ENCODE peak calls at places on chromosomes 6 and 20, in six cellular contexts. B is MM.1S, W is endothelial cell, Z is B cell, G is H1, Q is WTC11. L is an unnamed sample.

GRCh38 chr20:12056836-12057235 is 139.1 kb downstream of the BTBD3 start:
- DNase-seq in B (no peak), W (no peak), Z (no peak), G (no peak), Q (no peak), L (no peak)

GRCh38 chr6:141421378-141421777 is 711.3 kb upstream of the GJE1 start:
- DNase-seq in B (no peak), W (no peak), Z (no peak), G (no peak), Q (no peak), L (no peak)

GRCh38 chr20:10502098-10502526 is 67.0 kb downstream of the SLX4IP start:
- DNase-seq in B (no peak), W (no peak), Z (no peak), G (no peak), Q (no peak), L (no peak)

GRCh38 chr6:35164277-35164676 is 23.1 kb upstream of the TCP11 start:
- DNase-seq in B (no peak), W (no peak), Z (no peak), G (no peak), Q (no peak), L (no peak)

GRCh38 chr6:153085239-153085638 is 45.8 kb downstream of the RGS17 start:
- DNase-seq in B (no peak), W (no peak), Z (no peak), G (no peak), Q (no peak), L (no peak)

GRCh38 chr6:48147101-48147500 is 36.1 kb upstream of the PTCHD4 start:
- DNase-seq in B (no peak), W (no peak), Z (no peak), G (no peak), Q (no peak), L (no peak)

GRCh38 chr6:22363166-22363965 is 66.5 kb upstream of the PRL start:
- DNase-seq in B (no peak), W (no peak), Z (no peak), G (no peak), Q (no peak), L (no peak)

GRCh38 chr6:134080171-134080795 is 27.9 kb upstream of the SLC2A12 start:
- DNase-seq in B (peak), W (no peak), Z (no peak), G (no peak), Q (no peak), L (no peak)

GRCh38 chr6:22113046-22113766 is 183.6 kb downstream of the PRL start:
- DNase-seq in B (no peak), W (no peak), Z (no peak), G (no peak), Q (no peak), L (no peak)

GRCh38 chr20:63625771-63626423 is 1.0 kb downstream of the GMEB2 start:
- DNase-seq in B (peak), W (peak), Z (peak), G (no peak), Q (no peak), L (peak)

GRCh38 chr6:17167327-17167979 is 65.6 kb downstream of the STMND1 start:
- DNase-seq in B (no peak), W (peak), Z (no peak), G (peak), Q (peak), L (no peak)

GRCh38 chr6:5173862-5174643 is 86.7 kb downstream of the LYRM4 start:
- DNase-seq in B (peak), W (no peak), Z (no peak), G (no peak), Q (no peak), L (peak)

GRCh38 chr6:164097557-164098398 is 683.3 kb downstream of the QKI start:
- DNase-seq in B (no peak), W (peak), Z (no peak), G (no peak), Q (peak), L (no peak)

GRCh38 chr20:37979021-37979985 is 54.0 kb downstream of the TTI1 start:
- DNase-seq in B (no peak), W (no peak), Z (no peak), G (no peak), Q (no peak), L (no peak)
- TF ChIP-seq CTCF in B (no peak), W (no peak), Z (no peak), G (peak), Q (no peak), L (no peak)

DNA sequence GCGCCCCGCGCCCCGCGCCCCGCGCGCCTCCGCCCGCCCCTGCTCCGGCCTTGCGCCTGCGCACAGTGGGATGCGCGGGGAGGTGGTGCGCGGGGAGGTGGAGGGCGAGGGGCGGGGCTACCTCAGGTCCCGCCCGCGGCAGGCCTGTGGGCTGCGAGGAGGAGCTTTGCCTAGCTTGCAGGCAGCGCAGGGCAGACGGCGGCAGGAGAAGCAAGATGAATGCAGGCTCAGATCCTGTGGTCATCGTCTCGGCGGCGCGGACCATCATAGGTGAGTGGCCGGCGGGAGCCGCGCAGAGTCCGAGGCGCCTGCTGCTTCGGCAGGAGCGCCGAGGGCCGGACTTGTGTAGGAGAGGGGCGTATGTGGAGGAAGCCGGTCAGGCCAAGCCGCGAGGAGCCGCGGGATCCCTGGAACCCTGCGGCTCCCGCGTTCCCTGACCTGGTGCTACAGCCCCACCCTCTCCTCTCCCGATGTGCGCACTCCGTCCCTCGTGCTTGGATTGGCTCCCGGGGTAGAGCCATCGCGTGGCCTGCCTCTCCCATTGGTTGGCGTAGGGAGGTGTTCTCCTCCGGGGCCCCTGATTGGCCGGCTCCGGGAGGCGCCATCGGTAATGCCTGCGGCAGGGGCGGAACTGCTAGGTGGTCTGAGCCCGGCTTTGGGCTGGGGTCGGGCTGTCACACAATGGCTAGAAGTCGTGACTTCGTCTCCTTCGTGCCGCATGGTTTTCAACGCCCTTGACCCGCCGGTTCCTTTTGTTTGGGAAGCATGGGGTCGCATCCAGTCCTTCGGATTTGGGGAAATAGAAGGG is at the start of gene ACAT2:
- DNase-seq in B (peak), W (peak), Z (peak), G (peak), Q (peak), L (peak)
- TF ChIP-seq CTCF in B (no peak), W (no peak), Z (no peak), G (no peak), Q (no peak), L (no peak)

DNA sequence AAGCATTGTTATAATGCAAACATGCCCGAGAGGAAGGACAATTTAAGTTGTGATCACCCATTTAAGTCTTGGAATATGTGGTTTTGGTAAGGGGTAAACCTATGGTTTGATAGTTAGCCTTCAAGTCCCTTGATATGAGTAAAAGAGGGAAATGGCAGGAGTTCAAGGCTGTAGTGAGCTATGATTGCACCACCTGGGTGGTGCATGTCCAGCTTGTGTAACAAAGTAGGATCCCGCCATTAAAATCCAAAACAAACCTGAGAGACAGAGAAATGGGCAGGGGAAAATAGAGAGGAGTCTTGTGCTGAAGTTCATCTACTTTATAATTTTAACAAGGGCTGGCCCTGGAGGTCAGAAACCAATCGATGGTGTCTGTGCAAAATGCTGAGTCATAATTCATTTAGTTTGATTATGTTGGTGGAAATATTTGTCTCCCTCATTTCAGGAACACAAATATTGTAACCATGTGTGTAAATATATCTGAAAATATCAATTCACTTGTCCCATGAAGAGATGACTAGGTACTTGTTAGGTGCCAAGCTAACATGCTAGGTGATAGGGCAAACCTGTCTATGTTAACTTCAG is 23.2 kb upstream of the ARMH2 start:
- DNase-seq in B (no peak), W (no peak), Z (no peak), G (no peak), Q (no peak), L (no peak)
- TF ChIP-seq CTCF in B (no peak), W (no peak), Z (no peak), G (no peak), Q (no peak), L (no peak)

DNA sequence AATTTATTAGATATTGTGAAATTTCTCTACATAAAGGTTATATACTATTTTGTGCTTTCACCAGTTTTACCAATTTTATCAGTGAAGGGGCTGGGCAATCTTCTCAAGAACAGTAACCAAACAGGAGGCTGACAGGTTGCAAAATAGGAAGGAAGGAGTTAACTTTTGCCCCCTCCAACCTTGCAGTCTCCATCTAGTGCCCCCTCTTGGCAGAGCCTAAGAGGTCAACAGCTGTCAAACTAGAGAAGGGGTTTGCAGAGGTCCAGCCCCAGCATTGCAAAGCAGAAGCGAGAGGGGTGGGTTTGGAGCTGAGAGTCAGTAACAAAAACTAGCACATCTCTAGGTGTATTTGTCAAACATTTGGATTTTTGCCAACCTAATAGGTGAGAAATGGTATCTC is 391.0 kb downstream of the CDC5L start:
- DNase-seq in B (no peak), W (no peak), Z (no peak), G (no peak), Q (no peak), L (no peak)
- TF ChIP-seq CTCF in B (no peak), W (no peak), Z (no peak), G (peak), Q (no peak), L (no peak)

L was measured in GM10248.